ENCODE peak calls at places on chromosomes 5 and 9, in seven cellular contexts. N, E, Y, U, Z, X and L are unnamed samples.

GRCh38 chr5:34660444-34660843 is 4.3 kb downstream of the RAI14 start:
- DNase-seq in N (no peak), E (no peak), Y (no peak), U (no peak), Z (no peak), X (no peak), L (no peak)

GRCh38 chr9:35658894-35659220 is 765 bp downstream of the CCDC107 start:
- DNase-seq in N (no peak), E (no peak), Y (no peak), U (no peak), Z (no peak), X (peak), L (peak)

GRCh38 chr5:116011046-116011445 is 21.2 kb upstream of the ARL14EPL start:
- DNase-seq in N (no peak), E (no peak), Y (no peak), U (no peak), Z (no peak), X (no peak), L (no peak)

GRCh38 chr9:40907657-40908624 is 220.5 kb downstream of the FOXD4L6 start:
- DNase-seq in N (peak), E (no peak), Y (no peak), U (no peak), Z (no peak), X (no peak), L (no peak)

GRCh38 chr5:151298063-151298462 is 5.5 kb downstream of the SLC36A3 start:
- DNase-seq in N (no peak), E (peak), Y (peak), U (peak), Z (no peak), X (peak), L (peak)

GRCh38 chr9:115849679-115850412 is 303.7 kb upstream of the PAPPA start:
- DNase-seq in N (no peak), E (no peak), Y (no peak), U (no peak), Z (no peak), X (no peak), L (no peak)

GRCh38 chr5:80964491-80964890 is 4.3 kb downstream of the RASGRF2 start:
- DNase-seq in N (no peak), E (no peak), Y (no peak), U (no peak), Z (no peak), X (peak), L (no peak)

GRCh38 chr5:61290815-61291214 is 41.2 kb upstream of the ZSWIM6 start:
- DNase-seq in N (no peak), E (no peak), Y (no peak), U (no peak), Z (no peak), X (peak), L (no peak)

GRCh38 chr5:132156413-132156812 is 71.2 kb downstream of the P4HA2 start:
- DNase-seq in N (no peak), E (no peak), Y (no peak), U (no peak), Z (no peak), X (peak), L (no peak)

GRCh38 chr5:94471496-94471895 is 146.9 kb downstream of the KIAA0825 start:
- DNase-seq in N (no peak), E (no peak), Y (no peak), U (no peak), Z (no peak), X (no peak), L (no peak)

GRCh38 chr9:130526193-130526853 is 53.1 kb upstream of the FUBP3 start:
- DNase-seq in N (no peak), E (no peak), Y (no peak), U (no peak), Z (no peak), X (no peak), L (no peak)

GRCh38 chr9:121784706-121785426 is 133.4 kb downstream of the DAB2IP start:
- DNase-seq in N (no peak), E (no peak), Y (peak), U (no peak), Z (no peak), X (no peak), L (no peak)

GRCh38 chr9:120655005-120655622 is 59.2 kb downstream of the MEGF9 start:
- DNase-seq in N (no peak), E (no peak), Y (no peak), U (no peak), Z (no peak), X (no peak), L (no peak)

GRCh38 chr9:30178586-30178985 is 2205.9 kb upstream of the ACO1 start:
- DNase-seq in N (no peak), E (no peak), Y (no peak), U (no peak), Z (no peak), X (no peak), L (no peak)

GRCh38 chr5:308672-309271 is 12.7 kb upstream of the AHRR start:
- DNase-seq in N (no peak), E (no peak), Y (no peak), U (no peak), Z (no peak), X (no peak), L (no peak)

GRCh38 chr9:6049798-6050197 is 34.4 kb upstream of the RANBP6 start:
- DNase-seq in N (no peak), E (peak), Y (peak), U (peak), Z (peak), X (peak), L (peak)

GRCh38 chr9:3288686-3289085 is 237.1 kb downstream of the RFX3 start:
- DNase-seq in N (no peak), E (no peak), Y (no peak), U (no peak), Z (no peak), X (no peak), L (no peak)

DNA sequence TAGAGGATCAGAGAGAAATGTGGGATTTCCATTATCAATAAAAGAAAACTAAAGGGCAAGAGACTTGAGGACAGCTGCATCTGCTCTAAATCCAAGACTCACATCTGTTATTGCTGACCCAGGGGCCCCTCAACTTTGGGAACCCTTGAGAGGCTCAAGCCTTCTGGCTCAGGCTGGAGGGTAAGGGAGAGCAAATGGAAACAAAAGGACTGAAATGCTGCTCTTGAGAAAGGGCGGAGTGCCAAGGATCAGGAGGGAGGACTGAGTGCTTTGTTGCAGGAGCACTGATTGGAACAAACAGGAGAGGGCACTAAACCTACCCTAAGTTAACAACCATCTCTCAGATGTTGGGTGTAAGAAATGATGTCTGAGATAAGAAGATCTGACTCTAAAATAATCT is 372.2 kb downstream of the NTRK2 start:
- DNase-seq in N (no peak), E (no peak), Y (no peak), U (no peak), Z (no peak), X (no peak), L (no peak)
- TF ChIP-seq SP1 in N (no peak), E (no peak), Y (no peak), U (no peak), Z (no peak), X (no peak), L (no peak)

DNA sequence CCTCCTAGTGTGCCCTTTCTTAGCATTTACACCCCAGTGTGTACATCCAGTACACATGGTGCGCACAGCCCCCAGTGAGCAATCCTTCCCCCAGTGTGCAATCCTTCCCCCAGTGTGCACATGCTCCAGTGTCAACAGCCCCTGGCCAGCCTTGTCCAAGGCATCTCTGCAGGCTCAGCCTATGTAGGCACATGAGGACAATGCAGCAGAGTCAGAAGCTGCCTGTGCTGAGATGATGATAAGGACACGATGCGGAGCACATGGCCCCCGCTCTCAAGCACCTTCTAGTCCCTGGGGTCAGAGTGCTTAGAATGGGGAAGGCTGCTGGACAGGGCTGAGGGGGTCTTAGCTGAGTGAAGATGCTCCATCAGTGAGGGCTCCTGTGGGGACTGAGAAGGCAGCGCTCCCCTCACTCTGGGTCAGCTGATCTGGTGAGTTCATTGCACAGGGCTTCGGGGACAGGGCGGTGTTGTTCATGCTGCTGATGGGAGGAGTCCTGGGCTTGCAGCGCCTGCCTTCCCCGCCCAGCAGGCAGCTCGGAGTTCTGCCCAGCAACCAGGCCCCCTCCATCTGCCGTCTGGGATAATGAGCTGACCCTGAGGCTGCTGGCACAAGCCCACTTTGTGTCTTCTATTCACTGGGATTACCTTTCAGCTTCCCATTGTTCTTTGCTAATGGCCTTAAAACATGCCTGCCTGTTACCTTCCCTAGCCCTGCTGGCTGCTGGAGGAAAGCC is 70.0 kb downstream of the GADD45G start:
- DNase-seq in N (no peak), E (no peak), Y (peak), U (no peak), Z (no peak), X (no peak), L (no peak)
- TF ChIP-seq SP1 in N (no peak), E (no peak), Y (no peak), U (no peak), Z (no peak), X (no peak), L (no peak)

GRCh38 chr5:91419571-91420537 is 36.7 kb upstream of the ARRDC3 start:
- DNase-seq in N (peak), E (no peak), Y (peak), U (peak), Z (peak), X (peak), L (peak)

GRCh38 chr5:91418158-91418557 is 35.0 kb upstream of the ARRDC3 start:
- DNase-seq in N (no peak), E (no peak), Y (no peak), U (no peak), Z (no peak), X (no peak), L (no peak)

GRCh38 chr5:91419136-91419535 is 36.0 kb upstream of the ARRDC3 start:
- DNase-seq in N (no peak), E (no peak), Y (no peak), U (no peak), Z (no peak), X (no peak), L (no peak)

GRCh38 chr5:91420879-91421278 is 37.8 kb upstream of the ARRDC3 start:
- DNase-seq in N (no peak), E (no peak), Y (peak), U (no peak), Z (no peak), X (no peak), L (no peak)

GRCh38 chr5:91417219-91417618 is 34.1 kb upstream of the ARRDC3 start:
- DNase-seq in N (no peak), E (no peak), Y (no peak), U (no peak), Z (no peak), X (no peak), L (no peak)
- TF ChIP-seq SP1 in N (no peak), E (no peak), Y (no peak), U (no peak), Z (no peak), X (no peak), L (no peak)

GRCh38 chr5:16600397-16600796 is 16.4 kb downstream of the RETREG1 start:
- DNase-seq in N (no peak), E (no peak), Y (no peak), U (no peak), Z (no peak), X (no peak), L (no peak)
- TF ChIP-seq SP1 in N (no peak), E (no peak), Y (no peak), U (no peak), Z (no peak), X (no peak), L (no peak)

GRCh38 chr9:136942881-136943230 is 1.7 kb downstream of the FBXW5 start:
- DNase-seq in N (no peak), E (no peak), Y (no peak), U (no peak), Z (no peak), X (no peak), L (no peak)
- TF ChIP-seq SP1 in N (no peak), E (no peak), Y (no peak), U (no peak), Z (no peak), X (no peak), L (no peak)

GRCh38 chr9:91198405-91198804 is 163.3 kb downstream of the AUH start:
- DNase-seq in N (no peak), E (no peak), Y (no peak), U (no peak), Z (no peak), X (peak), L (no peak)
- TF ChIP-seq SP1 in N (no peak), E (no peak), Y (no peak), U (no peak), Z (no peak), X (no peak), L (no peak)

DNA sequence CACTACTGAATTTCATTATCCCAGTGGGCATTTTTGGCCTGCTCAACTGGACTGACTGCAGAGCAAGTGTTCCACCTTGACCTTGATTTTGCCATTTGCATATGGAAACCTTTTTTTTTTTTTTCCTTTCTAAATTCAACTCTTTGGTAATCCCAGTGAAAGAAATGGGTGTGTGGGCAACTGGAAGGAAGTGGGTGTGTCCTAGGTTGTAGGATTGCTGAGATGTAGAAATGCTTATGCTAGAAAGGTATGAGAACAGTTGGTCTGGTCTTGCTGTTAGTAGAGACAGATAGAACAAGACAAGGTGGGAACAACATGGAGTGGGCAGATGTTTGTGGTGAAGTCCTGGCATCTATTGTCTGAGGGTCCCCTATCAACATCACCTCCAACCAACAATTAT is 7.9 kb upstream of the IL12B start:
- DNase-seq in N (no peak), E (no peak), Y (no peak), U (no peak), Z (no peak), X (no peak), L (no peak)
- TF ChIP-seq SP1 in N (no peak), E (no peak), Y (no peak), U (no peak), Z (no peak), X (no peak), L (no peak)

GRCh38 chr5:95605786-95606185 is 14.1 kb upstream of the GPR150 start:
- DNase-seq in N (no peak), E (no peak), Y (no peak), U (no peak), Z (no peak), X (no peak), L (no peak)
- TF ChIP-seq SP1 in N (no peak), E (no peak), Y (no peak), U (no peak), Z (no peak), X (no peak), L (no peak)

DNA sequence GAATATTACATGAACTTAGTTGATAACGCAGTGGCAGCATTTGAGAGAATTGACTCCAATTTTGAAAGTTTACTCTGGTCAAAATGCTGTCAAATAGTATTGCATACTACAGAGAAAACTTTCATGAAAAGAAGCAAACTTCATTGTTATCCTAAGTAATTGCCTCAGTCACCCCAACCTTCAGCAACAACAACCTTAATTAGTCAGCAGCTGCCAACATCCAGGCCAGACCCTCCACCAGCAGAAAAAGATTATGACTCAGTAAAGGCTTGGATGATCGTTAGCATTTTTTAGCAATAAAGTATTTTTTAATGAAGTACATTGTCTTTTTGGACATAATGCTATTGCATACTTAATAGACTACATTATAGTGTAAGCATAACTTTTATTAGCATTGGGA is 40.8 kb upstream of the SPDL1 start:
- DNase-seq in N (no peak), E (no peak), Y (no peak), U (no peak), Z (no peak), X (no peak), L (no peak)
- TF ChIP-seq SP1 in N (no peak), E (no peak), Y (no peak), U (no peak), Z (no peak), X (no peak), L (no peak)

GRCh38 chr9:133792721-133793470 is 54.7 kb upstream of the SARDH start:
- DNase-seq in N (peak), E (no peak), Y (peak), U (peak), Z (peak), X (peak), L (peak)

GRCh38 chr9:133793471-133793870 is 55.3 kb upstream of the SARDH start:
- DNase-seq in N (no peak), E (no peak), Y (no peak), U (no peak), Z (no peak), X (no peak), L (no peak)

GRCh38 chr9:133794006-133794760 is 56.0 kb upstream of the SARDH start:
- DNase-seq in N (no peak), E (no peak), Y (no peak), U (no peak), Z (no peak), X (no peak), L (no peak)

GRCh38 chr9:133796562-133796961 is 58.4 kb upstream of the SARDH start:
- DNase-seq in N (no peak), E (no peak), Y (no peak), U (no peak), Z (no peak), X (no peak), L (no peak)

DNA sequence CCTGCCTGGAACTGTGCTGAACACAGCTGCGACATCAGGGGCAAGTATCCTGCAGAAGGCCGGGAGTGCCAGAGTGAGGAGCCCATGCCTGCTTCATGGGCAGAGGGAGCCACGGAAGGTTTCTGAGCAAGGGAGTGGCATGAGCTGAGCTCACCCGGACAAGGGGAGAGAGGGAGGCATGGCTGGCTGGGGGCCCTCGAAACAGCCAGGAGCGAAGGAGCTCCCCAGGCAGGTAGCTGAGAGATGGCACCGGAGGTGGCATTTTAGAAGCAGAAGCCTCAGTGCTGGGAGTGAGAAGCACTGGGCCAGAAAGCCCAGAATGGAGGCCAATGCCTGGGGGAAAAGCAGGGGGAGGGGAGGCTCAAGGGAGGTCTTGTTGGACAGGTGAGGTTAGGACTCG is 56.9 kb upstream of the SARDH start:
- DNase-seq in N (no peak), E (no peak), Y (no peak), U (no peak), Z (no peak), X (no peak), L (no peak)
- TF ChIP-seq SP1 in N (no peak), E (no peak), Y (no peak), U (no peak), Z (no peak), X (no peak), L (no peak)